ENCODE peak calls at places on chromosomes 6 and 20, in four cellular contexts. E is fibroblast of the aortic adventitia, Q is ovary, H is brain microvascular endothelial cell. X is an unnamed sample.
A peak's percentile ranks its signal among the peaks of the same experiment; 100 is the strongest.

GRCh38 chr6:169561665-169562064 is 140.2 kb downstream of the WDR27 start:
- DNase-seq in E (no peak), Q (no peak), H (no peak), X (no peak)

GRCh38 chr20:46559685-46560440 is 9.4 kb upstream of the OCSTAMP start:
- DNase-seq in E (no peak), Q (no peak), H (no peak), X (no peak)

GRCh38 chr6:33118525-33119123 is 42.8 kb downstream of the HLA-DPB1 start:
- DNase-seq in E (peak; percentile 70), Q (no peak), H (peak; percentile 16), X (no peak)

GRCh38 chr20:47453167-47453782 is 48.4 kb upstream of the NCOA3 start:
- DNase-seq in E (peak; percentile 88), Q (no peak), H (peak; percentile 90), X (no peak)

GRCh38 chr6:163712981-163713380 is 298.5 kb downstream of the QKI start:
- DNase-seq in E (no peak), Q (no peak), H (no peak), X (no peak)

GRCh38 chr6:46324706-46325105 is 153.9 kb upstream of the ENPP5 start:
- DNase-seq in E (no peak), Q (no peak), H (no peak), X (no peak)

GRCh38 chr20:32982617-32983458 is 21.4 kb downstream of the SUN5 start:
- DNase-seq in E (no peak), Q (no peak), H (no peak), X (no peak)

GRCh38 chr20:10379761-10380160 is 54.3 kb downstream of the MKKS start:
- DNase-seq in E (no peak), Q (no peak), H (no peak), X (no peak)

GRCh38 chr6:82385546-82385945 is 21.9 kb downstream of the TPBG start:
- DNase-seq in E (no peak), Q (no peak), H (no peak), X (no peak)

GRCh38 chr6:163428373-163428772 is 13.9 kb downstream of the QKI start:
- DNase-seq in E (no peak), Q (no peak), H (no peak), X (no peak)

GRCh38 chr20:46646659-46647380 is 4.4 kb downstream of the SLC13A3 start:
- DNase-seq in E (peak; percentile 11), Q (no peak), H (no peak), X (no peak)

GRCh38 chr20:46898433-46898832 is 3.8 kb downstream of the EYA2 start:
- DNase-seq in E (no peak), Q (no peak), H (no peak), X (no peak)

GRCh38 chr20:16620961-16621360 is 47.7 kb upstream of the KIF16B start:
- DNase-seq in E (no peak), Q (no peak), H (no peak), X (no peak)

GRCh38 chr6:136038531-136038930 is 187.0 kb downstream of the PDE7B start:
- DNase-seq in E (peak; percentile 54), Q (no peak), H (no peak), X (no peak)
- H3K4me3 ChIP-seq in E (peak overlapping the region; percentile 85), Q (peak overlapping the region; percentile 36), H (peak overlapping the region; percentile 51), X (peak overlapping the region; percentile 6)

GRCh38 chr6:101403566-101403965 is 10.1 kb downstream of the GRIK2 start:
- DNase-seq in E (no peak), Q (no peak), H (no peak), X (no peak)
- H3K4me3 ChIP-seq in E (no peak overlapping the region), Q (no peak overlapping the region), H (no peak overlapping the region), X (no peak overlapping the region)

GRCh38 chr6:101398716-101399626 is 5.5 kb downstream of the GRIK2 start:
- DNase-seq in E (no peak), Q (no peak), H (no peak), X (no peak)
- H3K4me3 ChIP-seq in E (peak overlapping the region; percentile 47), Q (no peak overlapping the region), H (peak overlapping the region; percentile 39), X (no peak overlapping the region)

GRCh38 chr6:154277578-154278128 is 79.0 kb downstream of the IPCEF1 start:
- DNase-seq in E (no peak), Q (no peak), H (no peak), X (no peak)
- H3K4me3 ChIP-seq in E (no peak overlapping the region), Q (peak overlapping the region; percentile 22), H (no peak overlapping the region), X (no peak overlapping the region)

GRCh38 chr20:831251-831650 is 2.3 kb upstream of the FAM110A start:
- DNase-seq in E (no peak), Q (no peak), H (no peak), X (no peak)
- H3K4me3 ChIP-seq in E (no peak overlapping the region), Q (no peak overlapping the region), H (no peak overlapping the region), X (no peak overlapping the region)

GRCh38 chr20:58895796-58896180 is 43.3 kb downstream of the GNAS start:
- DNase-seq in E (no peak), Q (no peak), H (no peak), X (no peak)
- H3K4me3 ChIP-seq in E (peak overlapping the region; percentile 38), Q (no peak overlapping the region), H (no peak overlapping the region), X (no peak overlapping the region)

X was measured in colonic mucosa.